ENCODE peak calls at places on chromosomes 2 and 18, in seven cellular contexts. One of them, this sample, is unnamed.

GRCh38 chr2:11753886-11754704 is 7.7 kb downstream of the LPIN1 start:
- DNase-seq in progenitor cell of endocrine pancreas: no peak
- DNase-seq in GM06990: peak; percentile 67
- DNase-seq in psoas muscle: peak; percentile 47
- DNase-seq in kidney epithelial cell: no peak
- DNase-seq in RCC 7860: peak; percentile 11
- DNase-seq in HL-60: no peak
- DNase-seq in this sample: no peak

GRCh38 chr2:23380562-23381065 is 4.4 kb upstream of the KLHL29 start:
- DNase-seq in progenitor cell of endocrine pancreas: no peak
- DNase-seq in GM06990: peak; percentile 80
- DNase-seq in psoas muscle: no peak
- DNase-seq in kidney epithelial cell: no peak
- DNase-seq in RCC 7860: peak; percentile 71
- DNase-seq in HL-60: no peak
- DNase-seq in this sample: peak; percentile 57

GRCh38 chr2:133434962-133435668 is 133.1 kb downstream of the NCKAP5 start:
- DNase-seq in progenitor cell of endocrine pancreas: no peak
- DNase-seq in GM06990: no peak
- DNase-seq in psoas muscle: no peak
- DNase-seq in kidney epithelial cell: peak; percentile 55
- DNase-seq in RCC 7860: peak; percentile 93
- DNase-seq in HL-60: no peak
- DNase-seq in this sample: no peak

GRCh38 chr18:79606621-79607331 is 72.8 kb upstream of the CTDP1 start:
- DNase-seq in progenitor cell of endocrine pancreas: no peak
- DNase-seq in GM06990: no peak
- DNase-seq in psoas muscle: no peak
- DNase-seq in kidney epithelial cell: no peak
- DNase-seq in RCC 7860: no peak
- DNase-seq in HL-60: no peak
- DNase-seq in this sample: no peak

GRCh38 chr2:227436436-227436835 is 35.5 kb upstream of the AGFG1 start:
- DNase-seq in progenitor cell of endocrine pancreas: no peak
- DNase-seq in GM06990: no peak
- DNase-seq in psoas muscle: no peak
- DNase-seq in kidney epithelial cell: no peak
- DNase-seq in RCC 7860: no peak
- DNase-seq in HL-60: peak; percentile 66
- DNase-seq in this sample: no peak

GRCh38 chr18:8910843-8911242 is 191.7 kb upstream of the NDUFV2 start:
- DNase-seq in progenitor cell of endocrine pancreas: no peak
- DNase-seq in GM06990: no peak
- DNase-seq in psoas muscle: no peak
- DNase-seq in kidney epithelial cell: no peak
- DNase-seq in RCC 7860: no peak
- DNase-seq in HL-60: no peak
- DNase-seq in this sample: no peak

GRCh38 chr2:239939736-239940483 is 85.2 kb downstream of the NDUFA10 start:
- DNase-seq in progenitor cell of endocrine pancreas: no peak
- DNase-seq in GM06990: no peak
- DNase-seq in psoas muscle: no peak
- DNase-seq in kidney epithelial cell: no peak
- DNase-seq in RCC 7860: no peak
- DNase-seq in HL-60: no peak
- DNase-seq in this sample: no peak

GRCh38 chr2:231614559-231615057 is 21.9 kb downstream of the TEX44 start:
- DNase-seq in progenitor cell of endocrine pancreas: no peak
- DNase-seq in GM06990: peak; percentile 85
- DNase-seq in psoas muscle: peak; percentile 64
- DNase-seq in kidney epithelial cell: no peak
- DNase-seq in RCC 7860: no peak
- DNase-seq in HL-60: peak; percentile 57
- DNase-seq in this sample: no peak

GRCh38 chr2:239034561-239035341 is 186.9 kb downstream of the TWIST2 start:
- DNase-seq in progenitor cell of endocrine pancreas: no peak
- DNase-seq in GM06990: no peak
- DNase-seq in psoas muscle: no peak
- DNase-seq in kidney epithelial cell: no peak
- DNase-seq in RCC 7860: no peak
- DNase-seq in HL-60: no peak
- DNase-seq in this sample: no peak

This sample was measured in glomerular endothelial cell.